ENCODE peak calls at places on chromosomes 12 and 14, in nine cellular contexts. R, E, B, X, V, Z, Q, S and D are unnamed samples.

GRCh38 chr12:108694812-108695278 is 36.5 kb downstream of the CORO1C start:
- DNase-seq in R (no peak), E (peak; percentile 51), B (no peak), X (no peak), V (no peak), Z (no peak), Q (peak; percentile 31), S (no peak), D (peak; percentile 51)

GRCh38 chr14:105343194-105343593 is 28.6 kb downstream of the PACS2 start:
- DNase-seq in R (no peak), E (no peak), B (no peak), X (no peak), V (no peak), Z (no peak), Q (no peak), S (no peak), D (no peak)

GRCh38 chr14:63435838-63436237 is 107.3 kb downstream of the PPP2R5E start:
- DNase-seq in R (no peak), E (peak; percentile 78), B (no peak), X (peak; percentile 80), V (peak; percentile 76), Z (no peak), Q (no peak), S (peak; percentile 56), D (no peak)

GRCh38 chr14:22494486-22495135 is 94.4 kb downstream of the DAD1 start:
- DNase-seq in R (no peak), E (no peak), B (no peak), X (no peak), V (no peak), Z (no peak), Q (no peak), S (no peak), D (no peak)

GRCh38 chr12:49059063-49059384 is 1.6 kb downstream of the KMT2D start:
- DNase-seq in R (no peak), E (peak; percentile 30), B (no peak), X (no peak), V (no peak), Z (no peak), Q (no peak), S (no peak), D (no peak)

GRCh38 chr12:121754836-121755235 is 38.7 kb downstream of the RHOF start:
- DNase-seq in R (no peak), E (no peak), B (no peak), X (no peak), V (no peak), Z (no peak), Q (no peak), S (no peak), D (no peak)

GRCh38 chr14:52328286-52328685 is 14.2 kb downstream of the PTGER2 start:
- DNase-seq in R (no peak), E (peak; percentile 86), B (no peak), X (no peak), V (no peak), Z (no peak), Q (no peak), S (no peak), D (no peak)

GRCh38 chr12:51864701-51865469 is 16.4 kb upstream of the FIGNL2 start:
- DNase-seq in R (no peak), E (no peak), B (no peak), X (no peak), V (no peak), Z (no peak), Q (no peak), S (no peak), D (no peak)

GRCh38 chr12:18970603-18971002 is 158.9 kb upstream of the PLEKHA5 start:
- DNase-seq in R (no peak), E (no peak), B (no peak), X (no peak), V (no peak), Z (no peak), Q (peak; percentile 29), S (no peak), D (no peak)

GRCh38 chr12:117857632-117858274 is 111.0 kb downstream of the KSR2 start:
- DNase-seq in R (peak; percentile 11), E (peak; percentile 61), B (no peak), X (no peak), V (no peak), Z (peak; percentile 41), Q (peak; percentile 57), S (peak; percentile 19), D (peak; percentile 61)

GRCh38 chr14:55354500-55354899 is 57.1 kb downstream of the ATG14 start:
- DNase-seq in R (peak; percentile 48), E (peak; percentile 57), B (peak; percentile 26), X (peak; percentile 33), V (no peak), Z (peak; percentile 21), Q (peak; percentile 34), S (peak; percentile 39), D (peak; percentile 67)

GRCh38 chr14:104358528-104359300 is 220.3 kb downstream of the KIF26A start:
- DNase-seq in R (no peak), E (no peak), B (no peak), X (no peak), V (no peak), Z (no peak), Q (no peak), S (no peak), D (no peak)

GRCh38 chr14:51236314-51236713 is 3.7 kb upstream of the TMX1 start:
- DNase-seq in R (no peak), E (no peak), B (no peak), X (no peak), V (no peak), Z (no peak), Q (peak; percentile 50), S (no peak), D (no peak)

GRCh38 chr12:52564582-52564981 is 9.1 kb downstream of the KRT74 start:
- DNase-seq in R (no peak), E (no peak), B (no peak), X (no peak), V (no peak), Z (no peak), Q (no peak), S (no peak), D (no peak)

GRCh38 chr12:53197011-53197640 is 9.9 kb downstream of the ITGB7 start:
- DNase-seq in R (no peak), E (no peak), B (no peak), X (no peak), V (no peak), Z (no peak), Q (no peak), S (no peak), D (no peak)

GRCh38 chr14:103315368-103315911 is 18.6 kb upstream of the EIF5 start:
- DNase-seq in R (no peak), E (peak; percentile 92), B (no peak), X (peak; percentile 59), V (peak; percentile 30), Z (no peak), Q (peak; percentile 23), S (no peak), D (peak; percentile 85)

GRCh38 chr12:132327351-132328171 is 1.8 kb downstream of the GALNT9 start:
- DNase-seq in R (no peak), E (peak; percentile 98), B (no peak), X (peak; percentile 35), V (peak; percentile 37), Z (peak; percentile 71), Q (peak; percentile 88), S (no peak), D (peak; percentile 54)

GRCh38 chr12:6180300-6181051 is 19.7 kb upstream of the CD9 start:
- DNase-seq in R (no peak), E (peak; percentile 81), B (peak; percentile 15), X (peak; percentile 88), V (no peak), Z (no peak), Q (peak; percentile 81), S (no peak), D (peak; percentile 84)

GRCh38 chr12:92547906-92548305 is 154.9 kb upstream of the PLEKHG7 start:
- DNase-seq in R (no peak), E (peak; percentile 8), B (no peak), X (no peak), V (no peak), Z (no peak), Q (no peak), S (no peak), D (no peak)

GRCh38 chr14:56592746-56593544 is 13.3 kb downstream of the TMEM260 start:
- DNase-seq in R (no peak), E (no peak), B (no peak), X (no peak), V (no peak), Z (no peak), Q (no peak), S (no peak), D (no peak)

GRCh38 chr12:22230280-22230794 is 104.2 kb downstream of the ST8SIA1 start:
- DNase-seq in R (no peak), E (peak; percentile 10), B (no peak), X (no peak), V (no peak), Z (no peak), Q (no peak), S (no peak), D (no peak)

GRCh38 chr12:6923003-6923732 is 4.6 kb upstream of the ATN1 start:
- DNase-seq in R (no peak), E (no peak), B (no peak), X (no peak), V (no peak), Z (no peak), Q (no peak), S (no peak), D (no peak)

GRCh38 chr12:11623382-11623781 is 26.1 kb upstream of the ETV6 start:
- DNase-seq in R (no peak), E (no peak), B (no peak), X (no peak), V (peak; percentile 32), Z (no peak), Q (no peak), S (no peak), D (no peak)

GRCh38 chr12:62895351-62895750 is 39.6 kb downstream of the PPM1H start:
- DNase-seq in R (no peak), E (no peak), B (no peak), X (no peak), V (no peak), Z (no peak), Q (no peak), S (no peak), D (no peak)

GRCh38 chr12:104219361-104219892 is 3.8 kb downstream of the TXNRD1 start:
- DNase-seq in R (no peak), E (peak; percentile 97), B (peak; percentile 83), X (no peak), V (peak; percentile 92), Z (no peak), Q (peak; percentile 89), S (no peak), D (peak; percentile 89)

GRCh38 chr12:1925125-1925963 is 6.9 kb upstream of the CACNA2D4 start:
- DNase-seq in R (no peak), E (no peak), B (no peak), X (no peak), V (no peak), Z (no peak), Q (no peak), S (no peak), D (no peak)

GRCh38 chr14:68975667-68976066 is 3.4 kb downstream of the ACTN1 start:
- DNase-seq in R (no peak), E (peak; percentile 92), B (no peak), X (no peak), V (no peak), Z (no peak), Q (peak; percentile 69), S (no peak), D (no peak)

GRCh38 chr12:57462307-57463253 is 3.0 kb downstream of the GLI1 start:
- DNase-seq in R (peak; percentile 85), E (peak; percentile 88), B (peak; percentile 93), X (peak; percentile 78), V (no peak), Z (peak; percentile 88), Q (peak; percentile 94), S (peak; percentile 81), D (peak; percentile 84)

GRCh38 chr12:105228494-105228893 is 7.5 kb downstream of the APPL2 start:
- DNase-seq in R (no peak), E (peak; percentile 91), B (no peak), X (no peak), V (no peak), Z (no peak), Q (peak; percentile 29), S (no peak), D (no peak)

GRCh38 chr14:20516921-20517320 is 11.6 kb downstream of the RNASE10 start:
- DNase-seq in R (no peak), E (peak; percentile 63), B (no peak), X (no peak), V (peak; percentile 54), Z (no peak), Q (peak; percentile 63), S (no peak), D (peak; percentile 96)

GRCh38 chr12:127811988-127812387 is 455.0 kb upstream of the TMEM132C start:
- DNase-seq in R (no peak), E (peak; percentile 94), B (no peak), X (no peak), V (no peak), Z (no peak), Q (peak; percentile 81), S (no peak), D (no peak)